ENCODE peak calls at places on chromosomes 11 and 22, in ten cellular contexts. J, N, L, Z, U, O, K, X, T and B are unnamed samples.
A peak's percentile ranks its signal among the peaks of the same experiment; 100 is the strongest.

GRCh38 chr22:23827351-23827995 is 11.3 kb downstream of the DERL3 start:
- DNase-seq in J (no peak), N (peak; percentile 44), L (no peak), Z (no peak), U (no peak), O (no peak), K (no peak), X (no peak), T (no peak), B (no peak)

GRCh38 chr22:27616033-27616432 is 185.5 kb downstream of the MN1 start:
- DNase-seq in J (no peak), N (no peak), L (no peak), Z (no peak), U (no peak), O (no peak), K (no peak), X (no peak), T (no peak), B (no peak)

GRCh38 chr11:9565822-9566560 is 7.5 kb upstream of the WEE1 start:
- DNase-seq in J (peak; percentile 11), N (peak; percentile 86), L (peak; percentile 39), Z (peak; percentile 88), U (peak; percentile 53), O (peak; percentile 82), K (peak; percentile 23), X (peak; percentile 94), T (no peak), B (no peak)

GRCh38 chr11:69801513-69802335 is 17.5 kb downstream of the FGF3 start:
- DNase-seq in J (no peak), N (no peak), L (peak; percentile 30), Z (peak; percentile 59), U (no peak), O (no peak), K (no peak), X (no peak), T (peak; percentile 96), B (no peak)

GRCh38 chr11:111815489-111815888 is 49.3 kb upstream of the PPP2R1B start:
- DNase-seq in J (no peak), N (no peak), L (no peak), Z (no peak), U (no peak), O (no peak), K (no peak), X (no peak), T (no peak), B (no peak)

GRCh38 chr11:73308963-73309960 is 1.2 kb downstream of the ARHGEF17 start:
- DNase-seq in J (peak; percentile 82), N (peak; percentile 98), L (peak; percentile 91), Z (peak; percentile 35), U (peak; percentile 84), O (peak; percentile 86), K (peak; percentile 94), X (peak; percentile 96), T (peak; percentile 88), B (peak; percentile 92)

GRCh38 chr11:22920939-22921565 is 60.8 kb upstream of the CCDC179 start:
- DNase-seq in J (no peak), N (no peak), L (no peak), Z (peak; percentile 2), U (peak; percentile 8), O (no peak), K (no peak), X (no peak), T (no peak), B (no peak)

GRCh38 chr11:7971846-7972245 is 6.6 kb upstream of the NLRP10 start:
- DNase-seq in J (no peak), N (no peak), L (no peak), Z (no peak), U (no peak), O (no peak), K (no peak), X (no peak), T (no peak), B (no peak)

GRCh38 chr22:36415415-36416168 is 27.8 kb upstream of the MYH9 start:
- DNase-seq in J (no peak), N (no peak), L (no peak), Z (no peak), U (no peak), O (no peak), K (no peak), X (no peak), T (no peak), B (no peak)

GRCh38 chr22:41762980-41763779 is 37.3 kb upstream of the CCDC134 start:
- DNase-seq in J (no peak), N (no peak), L (no peak), Z (peak; percentile 25), U (peak; percentile 44), O (no peak), K (no peak), X (no peak), T (peak; percentile 94), B (no peak)

GRCh38 chr11:22044126-22044525 is 148.8 kb upstream of the ANO5 start:
- DNase-seq in J (no peak), N (no peak), L (no peak), Z (no peak), U (no peak), O (no peak), K (no peak), X (no peak), T (no peak), B (no peak)

GRCh38 chr11:119759324-119759723 is 30.3 kb upstream of the NECTIN1 start:
- DNase-seq in J (no peak), N (no peak), L (no peak), Z (peak; percentile 72), U (no peak), O (no peak), K (no peak), X (no peak), T (no peak), B (no peak)
- TF ChIP-seq EP300 in J (no peak), N (no peak), L (no peak), Z (no peak), U (no peak), O (no peak), K (no peak), X (no peak), T (no peak), B (no peak)

GRCh38 chr11:67304511-67305113 is 1.3 kb downstream of the SSH3 start:
- DNase-seq in J (no peak), N (peak; percentile 62), L (no peak), Z (no peak), U (peak; percentile 9), O (no peak), K (peak; percentile 19), X (no peak), T (no peak), B (peak; percentile 77)
- H3K36me3 ChIP-seq in J (peaks cover 5% of the 10 kb centered on the region), N (peaks cover 20% of the 10 kb centered on the region), L (peaks cover 51% of the 10 kb centered on the region), Z (peaks cover 25% of the 10 kb centered on the region), U (no peaks in the 10 kb centered on the region), O (no peaks in the 10 kb centered on the region), K (peaks cover 51% of the 10 kb centered on the region), X (peaks cover 21% of the 10 kb centered on the region), T (no peaks in the 10 kb centered on the region), B (peaks cover 48% of the 10 kb centered on the region)

GRCh38 chr11:105612766-105613165 is 2.9 kb downstream of the GRIA4 start:
- DNase-seq in J (no peak), N (no peak), L (no peak), Z (no peak), U (no peak), O (no peak), K (no peak), X (no peak), T (no peak), B (no peak)

GRCh38 chr11:105610796-105611361 is 1.0 kb downstream of the GRIA4 start:
- DNase-seq in J (no peak), N (no peak), L (no peak), Z (no peak), U (no peak), O (no peak), K (no peak), X (no peak), T (no peak), B (no peak)

GRCh38 chr11:105609832-105610781 is at the start of gene GRIA4:
- DNase-seq in J (no peak), N (peak; percentile 75), L (peak; percentile 27), Z (no peak), U (no peak), O (no peak), K (no peak), X (no peak), T (peak; percentile 80), B (peak; percentile 58)

GRCh38 chr11:105611837-105612480 is 2.1 kb downstream of the GRIA4 start:
- DNase-seq in J (no peak), N (no peak), L (no peak), Z (no peak), U (no peak), O (no peak), K (no peak), X (no peak), T (no peak), B (no peak)

GRCh38 chr11:105611414-105611813 is 1.5 kb downstream of the GRIA4 start:
- DNase-seq in J (no peak), N (no peak), L (no peak), Z (no peak), U (no peak), O (no peak), K (no peak), X (no peak), T (no peak), B (no peak)
- TF ChIP-seq EP300 in J (no peak), N (no peak), L (no peak), Z (no peak), U (no peak), O (no peak), K (no peak), X (no peak), T (no peak), B (no peak)

GRCh38 chr11:131942878-131943277 is 572.5 kb downstream of the NTM start:
- DNase-seq in J (no peak), N (no peak), L (no peak), Z (no peak), U (no peak), O (no peak), K (no peak), X (no peak), T (no peak), B (no peak)
- H3K36me3 ChIP-seq in J (no peaks in the 10 kb centered on the region), N (no peaks in the 10 kb centered on the region), L (no peaks in the 10 kb centered on the region), Z (no peaks in the 10 kb centered on the region), U (no peaks in the 10 kb centered on the region), O (no peaks in the 10 kb centered on the region), K (no peaks in the 10 kb centered on the region), X (no peaks in the 10 kb centered on the region), T (no peaks in the 10 kb centered on the region), B (no peaks in the 10 kb centered on the region)

GRCh38 chr11:61152816-61153592 is 8.2 kb downstream of the VPS37C start:
- DNase-seq in J (no peak), N (peak; percentile 56), L (no peak), Z (no peak), U (no peak), O (no peak), K (no peak), X (no peak), T (no peak), B (no peak)

GRCh38 chr11:61150656-61151544 is 10.3 kb downstream of the VPS37C start:
- DNase-seq in J (no peak), N (peak; percentile 29), L (no peak), Z (no peak), U (no peak), O (no peak), K (no peak), X (no peak), T (no peak), B (no peak)

GRCh38 chr11:61153593-61154090 is 7.6 kb downstream of the VPS37C start:
- DNase-seq in J (no peak), N (peak; percentile 50), L (no peak), Z (no peak), U (no peak), O (no peak), K (no peak), X (no peak), T (no peak), B (no peak)

GRCh38 chr11:61149624-61150615 is 11.3 kb downstream of the VPS37C start:
- DNase-seq in J (no peak), N (peak; percentile 32), L (peak; percentile 56), Z (peak; percentile 64), U (peak; percentile 30), O (no peak), K (peak; percentile 40), X (no peak), T (no peak), B (no peak)

GRCh38 chr11:61151545-61152252 is 9.5 kb downstream of the VPS37C start:
- DNase-seq in J (no peak), N (peak; percentile 12), L (no peak), Z (peak; percentile 67), U (no peak), O (no peak), K (no peak), X (no peak), T (no peak), B (no peak)
- TF ChIP-seq EP300 in J (no peak), N (no peak), L (no peak), Z (peak; percentile 83), U (no peak), O (no peak), K (no peak), X (no peak), T (no peak), B (no peak)